ENCODE peak calls at places on chromosomes 1 and 21, in ten cellular contexts. S, F, E, B, U, H, N, W, O and C are unnamed samples.

GRCh38 chr1:35557118-35557610 is at the start of gene KIAA0319L:
- DNase-seq in H (peak; percentile 70), U (peak; percentile 91), B (no peak), O (peak; percentile 94), E (peak; percentile 90), N (no peak), F (peak; percentile 98), S (peak; percentile 94), W (no peak), C (peak; percentile 39)

GRCh38 chr1:111656093-111657017 is 36.8 kb downstream of the RAP1A start:
- DNase-seq in E (peak; percentile 26), F (peak; percentile 35), O (no peak), U (peak; percentile 30), H (peak; percentile 92), B (peak; percentile 42), S (no peak), N (no peak), W (no peak), C (no peak)

GRCh38 chr21:34877485-34878128 is 171.5 kb downstream of the RUNX1 start:
- DNase-seq in E (peak; percentile 92), H (no peak), S (no peak), N (no peak), O (peak; percentile 74), F (no peak), W (no peak), U (peak; percentile 97), B (no peak), C (no peak)

GRCh38 chr1:162973381-162973795 is 95.8 kb upstream of the RGS4 start:
- DNase-seq in F (peak; percentile 46), O (no peak), U (no peak), S (no peak), B (peak; percentile 96), N (no peak), W (no peak), E (no peak), H (peak; percentile 82), C (no peak)

GRCh38 chr21:31848339-31848985 is 24.4 kb upstream of the HUNK start:
- DNase-seq in O (no peak), B (no peak), W (no peak), H (no peak), N (no peak), E (no peak), F (no peak), U (no peak), S (no peak), C (no peak)

GRCh38 chr1:233638513-233638912 is 24.6 kb downstream of the KCNK1 start:
- DNase-seq in F (no peak), U (no peak), H (no peak), N (no peak), O (no peak), E (no peak), B (no peak), W (no peak), S (no peak), C (no peak)

GRCh38 chr1:74363220-74363619 is 128.0 kb downstream of the TNNI3K start:
- DNase-seq in O (no peak), N (no peak), H (no peak), W (no peak), E (no peak), U (peak; percentile 66), F (no peak), S (no peak), B (peak; percentile 4), C (no peak)

GRCh38 chr1:178483251-178483957 is 13.4 kb downstream of the CLEC20A start:
- DNase-seq in H (no peak), S (no peak), U (no peak), E (no peak), W (no peak), N (no peak), B (no peak), O (no peak), F (no peak), C (no peak)

GRCh38 chr1:246261641-246262040 is 245.4 kb downstream of the SMYD3 start:
- DNase-seq in H (no peak), N (no peak), E (no peak), S (no peak), W (no peak), U (no peak), F (no peak), O (no peak), B (no peak), C (no peak)

GRCh38 chr1:174788981-174789380 is 210.8 kb upstream of the CACYBP start:
- DNase-seq in B (peak; percentile 96), S (no peak), F (peak; percentile 69), O (no peak), H (peak; percentile 37), E (no peak), U (no peak), N (no peak), W (no peak), C (no peak)

GRCh38 chr1:38612956-38613355 is 246.6 kb downstream of the RRAGC start:
- DNase-seq in E (no peak), S (no peak), B (no peak), H (no peak), O (no peak), F (no peak), N (no peak), U (no peak), W (no peak), C (no peak)

GRCh38 chr1:77412794-77413530 is 131.1 kb downstream of the AK5 start:
- DNase-seq in S (no peak), F (no peak), B (no peak), E (no peak), U (no peak), N (no peak), O (no peak), W (no peak), H (no peak), C (no peak)

GRCh38 chr1:30320581-30320890 is 402.8 kb downstream of the MATN1 start:
- DNase-seq in O (no peak), N (no peak), F (no peak), E (no peak), S (peak; percentile 56), B (no peak), U (no peak), H (no peak), W (no peak), C (no peak)

GRCh38 chr1:58649555-58649954 is 50.3 kb downstream of the MYSM1 start:
- DNase-seq in F (no peak), O (no peak), N (peak; percentile 18), H (no peak), S (no peak), E (peak; percentile 38), U (peak; percentile 25), B (no peak), W (no peak), C (peak; percentile 36)

DNA sequence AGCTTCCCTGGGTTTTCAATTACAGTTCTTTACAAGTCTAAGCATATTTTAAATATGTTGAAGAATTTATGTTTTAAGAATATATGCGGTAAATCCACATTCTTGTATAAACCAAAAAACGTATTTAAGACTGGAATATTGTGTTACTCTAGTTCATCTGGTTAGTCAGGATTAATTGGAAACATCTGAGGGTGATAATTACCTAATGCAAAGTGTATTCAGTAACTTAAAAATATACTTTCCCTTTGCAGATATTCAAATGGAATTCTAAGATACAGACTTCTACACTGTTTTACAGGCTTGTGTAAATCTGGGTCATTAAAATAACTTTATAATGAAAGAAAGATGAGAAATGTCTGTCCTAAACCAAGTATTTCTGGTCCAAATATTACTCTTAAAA is 302.0 kb downstream of the VAV3 start:
- DNase-seq in N (no peak), W (no peak), S (no peak), E (no peak), U (no peak), H (no peak), F (no peak), B (no peak), O (no peak), C (no peak)
- H3K4me3 ChIP-seq in N (no peak overlapping the region), W (no peak overlapping the region), S (no peak overlapping the region), E (no peak overlapping the region), U (no peak overlapping the region), H (no peak overlapping the region), F (no peak overlapping the region), B (no peak overlapping the region), O (no peak overlapping the region), C (no peak overlapping the region)

GRCh38 chr1:236143104-236143948 is 987 bp downstream of the GPR137B start:
- DNase-seq in E (no peak), O (no peak), N (peak; percentile 37), B (peak; percentile 57), S (no peak), F (no peak), W (no peak), U (no peak), H (peak; percentile 87), C (no peak)

GRCh38 chr1:236144446-236145150 is 2.3 kb downstream of the GPR137B start:
- DNase-seq in F (no peak), W (no peak), U (peak; percentile 75), O (no peak), S (no peak), N (no peak), E (no peak), B (no peak), H (peak; percentile 36), C (no peak)

GRCh38 chr1:236141447-236142357 is 637 bp upstream of the GPR137B start:
- DNase-seq in E (peak; percentile 30), N (peak; percentile 41), U (peak; percentile 44), B (peak; percentile 61), O (peak; percentile 66), H (peak; percentile 94), F (peak; percentile 62), W (no peak), S (no peak), C (peak; percentile 12)

GRCh38 chr1:236142358-236143103 is at the start of gene GPR137B:
- DNase-seq in H (peak; percentile 55), O (peak; percentile 67), E (peak; percentile 55), B (peak; percentile 59), N (peak; percentile 67), F (peak; percentile 17), U (peak; percentile 52), S (no peak), W (no peak), C (peak; percentile 54)

GRCh38 chr1:236144033-236144432 is 1.7 kb downstream of the GPR137B start:
- DNase-seq in W (no peak), B (no peak), F (no peak), O (no peak), N (no peak), H (no peak), U (peak; percentile 12), E (no peak), S (no peak), C (no peak)
- H3K4me3 ChIP-seq in W (peak overlapping the region; percentile 75), B (no peak overlapping the region), F (no peak overlapping the region), O (no peak overlapping the region), N (peak overlapping the region; percentile 73), H (peak overlapping the region; percentile 75), U (no peak overlapping the region), E (peak overlapping the region; percentile 77), S (no peak overlapping the region), C (no peak overlapping the region)

DNA sequence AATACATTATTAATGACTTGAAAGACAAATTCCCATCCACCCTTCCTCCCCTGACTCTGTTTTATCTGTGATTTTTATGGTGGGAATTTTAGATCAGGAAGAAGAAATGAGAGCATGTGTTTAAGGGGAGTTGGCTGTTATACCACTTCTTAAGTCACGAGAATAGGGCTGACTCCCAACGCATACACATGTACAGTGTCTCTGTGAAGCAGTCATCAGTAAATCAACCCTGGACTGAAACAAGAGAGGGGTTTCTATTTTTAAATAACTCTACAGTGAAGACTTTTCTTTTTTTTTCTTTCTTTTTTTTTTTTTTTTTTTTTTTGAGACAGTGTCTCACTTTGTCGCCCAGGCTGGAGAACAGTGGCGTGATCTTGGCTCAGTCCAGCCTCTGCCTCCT is 106.1 kb downstream of the LBR start:
- DNase-seq in F (no peak), E (no peak), B (no peak), U (no peak), O (no peak), H (no peak), N (no peak), W (no peak), S (no peak), C (no peak)
- H3K4me3 ChIP-seq in F (no peak overlapping the region), E (no peak overlapping the region), B (no peak overlapping the region), U (no peak overlapping the region), O (no peak overlapping the region), H (no peak overlapping the region), N (no peak overlapping the region), W (no peak overlapping the region), S (no peak overlapping the region), C (no peak overlapping the region)

GRCh38 chr1:198657550-198658064 is 18.8 kb downstream of the PTPRC start:
- DNase-seq in E (no peak), F (peak; percentile 23), B (peak; percentile 99), H (peak; percentile 97), U (no peak), O (no peak), N (no peak), W (no peak), S (no peak), C (no peak)
- H3K4me3 ChIP-seq in E (no peak overlapping the region), F (no peak overlapping the region), B (no peak overlapping the region), H (no peak overlapping the region), U (no peak overlapping the region), O (no peak overlapping the region), N (no peak overlapping the region), W (peak overlapping the region; percentile 26), S (no peak overlapping the region), C (peak overlapping the region; percentile 20)